ENCODE peak calls at places on chromosomes 2 and 18, in nine cellular contexts. A is GM23338, K is fibroblast of lung, C is neuronal stem cell, N is PC-3, H is K562, S is A549, W is astrocyte, D is mammary epithelial cell. F is an unnamed sample.

GRCh38 chr2:95391641-95392310 is 10.7 kb upstream of the FAHD2A start:
- DNase-seq in S (no peak), H (no peak), D (no peak), N (no peak), C (no peak), K (no peak), W (no peak), A (no peak), F (no peak)

GRCh38 chr2:216555274-216555673 is 56.6 kb downstream of the RPL37A start:
- DNase-seq in S (no peak), K (peak; percentile 49), N (peak; percentile 63), D (peak; percentile 53), A (no peak), H (no peak), W (peak; percentile 33), C (no peak), F (peak; percentile 79)

GRCh38 chr2:19785867-19786266 is 115.9 kb downstream of the TTC32 start:
- DNase-seq in S (no peak), C (no peak), K (no peak), W (no peak), N (no peak), D (no peak), A (no peak), H (no peak), F (peak; percentile 42)

GRCh38 chr2:240460243-240460630 is 24.8 kb downstream of the GPC1 start:
- DNase-seq in D (no peak), H (no peak), N (no peak), K (no peak), C (no peak), S (no peak), W (no peak), A (no peak), F (no peak)

GRCh38 chr2:136495636-136496035 is 269.7 kb upstream of the THSD7B start:
- DNase-seq in A (no peak), N (no peak), H (no peak), K (no peak), C (no peak), W (no peak), S (no peak), D (no peak), F (no peak)

GRCh38 chr18:13379062-13379800 is 160.7 kb downstream of the LDLRAD4 start:
- DNase-seq in W (no peak), D (no peak), H (no peak), C (no peak), S (no peak), A (no peak), K (no peak), N (no peak), F (no peak)

GRCh38 chr2:115303-115702 is 69.0 kb upstream of the FAM110C start:
- DNase-seq in C (no peak), S (no peak), W (no peak), A (peak; percentile 66), D (peak; percentile 72), N (peak; percentile 64), H (no peak), K (no peak), F (no peak)

GRCh38 chr2:46494596-46494995 is 15.2 kb downstream of the TMEM247 start:
- DNase-seq in C (no peak), D (no peak), N (no peak), W (no peak), K (no peak), H (no peak), A (no peak), S (no peak), F (no peak)

GRCh38 chr2:218009191-218010114 is 6.7 kb upstream of the TNS1 start:
- DNase-seq in H (no peak), S (peak; percentile 35), C (no peak), A (peak; percentile 62), N (no peak), D (no peak), K (no peak), W (no peak), F (peak; percentile 31)

GRCh38 chr2:191757256-191757655 is 79.3 kb downstream of the NABP1 start:
- DNase-seq in C (no peak), A (no peak), K (no peak), W (no peak), D (no peak), N (no peak), S (no peak), H (no peak), F (no peak)

GRCh38 chr2:217729426-217730058 is 273.3 kb downstream of the TNS1 start:
- DNase-seq in A (no peak), H (no peak), K (no peak), W (no peak), D (no peak), N (no peak), C (no peak), S (no peak), F (peak; percentile 75)

GRCh38 chr2:10917927-10918326 is 6.2 kb downstream of the KCNF1 start:
- DNase-seq in C (no peak), W (no peak), N (no peak), A (no peak), D (no peak), K (no peak), S (no peak), H (no peak), F (no peak)

GRCh38 chr2:33373986-33374385 is 102.5 kb upstream of the RASGRP3 start:
- DNase-seq in D (peak; percentile 5), A (no peak), S (no peak), N (peak; percentile 11), H (no peak), W (peak; percentile 63), K (peak; percentile 71), C (no peak), F (peak; percentile 94)

GRCh38 chr18:49716035-49716434 is 97.3 kb downstream of the ACAA2 start:
- DNase-seq in D (no peak), W (no peak), K (no peak), N (no peak), S (no peak), H (no peak), C (no peak), A (no peak), F (no peak)

GRCh38 chr18:65983750-65984149 is 232.9 kb downstream of the CDH7 start:
- DNase-seq in A (peak; percentile 16), W (no peak), N (peak; percentile 30), C (no peak), K (no peak), S (no peak), H (no peak), D (no peak), F (no peak)

DNA sequence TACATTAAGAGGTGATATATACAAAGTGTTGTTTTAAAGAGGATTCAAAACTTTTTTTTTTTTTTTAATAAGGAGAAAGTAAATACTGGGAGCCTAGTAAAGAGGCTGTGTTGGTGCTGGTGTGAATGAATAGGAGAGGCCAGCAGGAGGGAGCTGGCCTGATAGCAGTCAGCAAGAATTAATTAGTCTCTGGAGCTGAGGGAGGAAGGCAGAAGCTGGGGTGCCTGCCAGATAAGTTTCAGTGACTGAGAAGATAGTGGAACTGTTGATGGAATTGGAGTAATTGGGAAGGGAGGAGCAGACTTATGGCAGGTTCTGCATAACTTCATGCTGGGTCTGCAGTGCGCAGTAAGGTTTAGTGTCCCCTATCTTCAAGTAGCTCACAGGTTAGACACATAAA is 36.2 kb upstream of the SNORC start:
- DNase-seq in N (no peak), K (no peak), W (no peak), S (no peak), D (no peak), H (no peak), C (no peak), A (no peak), F (no peak)
- H3K4me2 ChIP-seq in N (no peak overlapping the region), K (no peak overlapping the region), W (no peak overlapping the region), S (no peak overlapping the region), D (no peak overlapping the region), H (no peak overlapping the region), C (no peak overlapping the region), A (no peak overlapping the region), F (no peak overlapping the region)

DNA sequence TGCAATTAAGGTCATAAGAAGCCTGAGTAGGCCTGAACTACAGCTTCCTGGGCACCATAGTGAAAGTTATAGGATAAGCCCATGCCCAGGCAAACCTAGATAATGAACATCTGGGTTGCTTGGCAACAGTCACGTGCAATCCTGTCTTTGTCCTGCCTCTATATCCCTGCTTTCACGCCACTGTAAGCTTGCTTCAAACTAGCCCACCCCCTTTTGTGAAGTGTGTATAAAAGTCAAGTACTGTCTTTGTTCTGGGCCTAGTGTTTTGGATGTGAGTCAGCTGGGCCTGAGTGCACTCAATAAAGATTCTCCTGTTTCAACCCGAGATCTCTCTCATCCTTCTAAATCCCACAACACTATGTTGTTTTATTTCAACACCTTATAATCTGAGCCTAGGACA is 927.9 kb downstream of the SUCLG1 start:
- DNase-seq in S (no peak), K (peak; percentile 12), N (no peak), C (peak; percentile 26), H (no peak), D (peak; percentile 5), A (no peak), W (peak; percentile 4), F (no peak)
- H3K4me3 ChIP-seq in S (no peak overlapping the region), K (no peak overlapping the region), N (no peak overlapping the region), C (no peak overlapping the region), H (no peak overlapping the region), D (no peak overlapping the region), A (no peak overlapping the region), W (no peak overlapping the region), F (no peak overlapping the region)

GRCh38 chr2:45192991-45193390 is 183.7 kb upstream of the SIX2 start:
- DNase-seq in S (no peak), W (no peak), K (no peak), C (no peak), A (no peak), H (no peak), D (no peak), N (no peak), F (no peak)

GRCh38 chr2:45190481-45190880 is 181.2 kb upstream of the SIX2 start:
- DNase-seq in W (peak; percentile 48), C (no peak), N (peak; percentile 56), A (peak; percentile 16), S (no peak), D (peak; percentile 62), K (peak; percentile 62), H (peak; percentile 34), F (peak; percentile 78)

GRCh38 chr2:45192481-45192880 is 183.2 kb upstream of the SIX2 start:
- DNase-seq in K (no peak), C (no peak), A (no peak), N (no peak), S (no peak), W (no peak), H (no peak), D (no peak), F (no peak)

GRCh38 chr2:45191096-45191863 is 182.0 kb upstream of the SIX2 start:
- DNase-seq in W (peak; percentile 27), H (no peak), N (no peak), A (no peak), D (no peak), C (no peak), S (no peak), K (peak; percentile 43), F (no peak)

DNA sequence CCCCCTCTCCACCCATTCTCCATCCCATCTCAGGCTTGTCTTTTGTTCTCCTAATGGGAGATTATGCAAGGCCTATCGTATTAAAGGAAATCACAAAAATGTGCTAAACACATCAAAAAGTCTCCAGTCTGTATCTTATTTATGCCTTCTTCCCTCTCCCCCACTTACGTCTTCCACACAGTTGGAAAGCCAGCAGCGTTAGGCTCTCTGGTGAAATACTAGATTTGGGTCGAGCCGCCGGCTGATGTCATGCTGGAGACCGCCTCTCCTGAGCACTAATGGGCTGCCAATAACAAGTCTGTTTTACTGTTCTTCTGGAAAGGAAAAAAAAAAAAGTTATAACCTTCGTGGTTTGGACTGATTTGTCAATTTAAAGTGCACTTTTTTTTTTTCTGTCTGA is 182.7 kb upstream of the SIX2 start:
- DNase-seq in C (no peak), K (peak; percentile 34), W (peak; percentile 29), H (no peak), N (no peak), A (no peak), S (no peak), D (no peak), F (no peak)
- H3K4me2 ChIP-seq in C (no peak overlapping the region), K (no peak overlapping the region), W (no peak overlapping the region), H (no peak overlapping the region), N (no peak overlapping the region), A (no peak overlapping the region), S (no peak overlapping the region), D (no peak overlapping the region), F (no peak overlapping the region)

GRCh38 chr2:68388772-68389171 is 23.7 kb downstream of the PLEK start:
- DNase-seq in D (no peak), C (no peak), S (no peak), H (no peak), W (no peak), K (no peak), A (no peak), N (no peak), F (no peak)
- H3K4me3 ChIP-seq in D (no peak overlapping the region), C (no peak overlapping the region), S (no peak overlapping the region), H (no peak overlapping the region), W (no peak overlapping the region), K (no peak overlapping the region), A (no peak overlapping the region), N (no peak overlapping the region), F (no peak overlapping the region)